ENCODE peak calls at places on chromosome 22, in seven cellular contexts. L, Z, Q, U, G, X and D are unnamed samples.

GRCh38 chr22:37485714-37486223 is 415 bp downstream of the MFNG start:
- DNase-seq in L (no peak), Z (no peak), Q (no peak), U (no peak), G (peak), X (no peak), D (no peak)

GRCh38 chr22:43848366-43849171 is 13.7 kb downstream of the SULT4A1 start:
- DNase-seq in L (peak), Z (no peak), Q (no peak), U (peak), G (peak), X (no peak), D (peak)

GRCh38 chr22:30190619-30191018 is 55.9 kb downstream of the LIF start:
- DNase-seq in L (no peak), Z (no peak), Q (no peak), U (no peak), G (no peak), X (no peak), D (no peak)

GRCh38 chr22:47151490-47151889 is 389.0 kb downstream of the TBC1D22A start:
- DNase-seq in L (peak), Z (no peak), Q (peak), U (peak), G (no peak), X (no peak), D (peak)

GRCh38 chr22:50189849-50190181 is 4.1 kb downstream of the TRABD start:
- DNase-seq in L (no peak), Z (no peak), Q (no peak), U (no peak), G (peak), X (peak), D (peak)

GRCh38 chr22:43085658-43086606 is 3.3 kb downstream of the TTLL1 start:
- DNase-seq in L (no peak), Z (no peak), Q (no peak), U (no peak), G (no peak), X (peak), D (no peak)

GRCh38 chr22:39214383-39215069 is 30.3 kb downstream of the PDGFB start:
- DNase-seq in L (peak), Z (peak), Q (peak), U (peak), G (peak), X (no peak), D (no peak)

GRCh38 chr22:26785942-26786341 is 128.6 kb downstream of the MIAT start:
- DNase-seq in L (no peak), Z (no peak), Q (no peak), U (no peak), G (no peak), X (no peak), D (no peak)

GRCh38 chr22:50627914-50628542 is at the start of gene ARSA:
- DNase-seq in L (peak), Z (peak), Q (peak), U (peak), G (peak), X (peak), D (peak)

GRCh38 chr22:46259374-46259773 is 3.8 kb downstream of the PKDREJ start:
- DNase-seq in L (no peak), Z (no peak), Q (no peak), U (no peak), G (no peak), X (no peak), D (no peak)

GRCh38 chr22:31300896-31301295 is 8.6 kb upstream of the PIK3IP1 start:
- DNase-seq in L (no peak), Z (no peak), Q (no peak), U (no peak), G (no peak), X (no peak), D (no peak)

GRCh38 chr22:20588843-20589581 is 81.6 kb downstream of the MED15 start:
- DNase-seq in L (no peak), Z (no peak), Q (no peak), U (no peak), G (no peak), X (no peak), D (no peak)

GRCh38 chr22:50530280-50530856 is 556 bp upstream of the TYMP start:
- DNase-seq in L (peak), Z (no peak), Q (peak), U (peak), G (peak), X (peak), D (peak)

GRCh38 chr22:24001314-24001713 is 3.9 kb downstream of the GSTT4 start:
- DNase-seq in L (no peak), Z (no peak), Q (no peak), U (no peak), G (no peak), X (no peak), D (no peak)

GRCh38 chr22:45867118-45867905 is 109.7 kb downstream of the WNT7B start:
- DNase-seq in L (no peak), Z (no peak), Q (peak), U (peak), G (peak), X (no peak), D (peak)

GRCh38 chr22:21803859-21804258 is 63.6 kb downstream of the MAPK1 start:
- DNase-seq in L (no peak), Z (no peak), Q (no peak), U (no peak), G (no peak), X (no peak), D (no peak)

GRCh38 chr22:31533391-31533790 is 37.1 kb downstream of the SFI1 start:
- DNase-seq in L (no peak), Z (no peak), Q (no peak), U (no peak), G (no peak), X (no peak), D (no peak)

GRCh38 chr22:49724893-49725489 is 102.7 kb downstream of the BRD1 start:
- DNase-seq in L (peak), Z (peak), Q (peak), U (peak), G (peak), X (peak), D (peak)

GRCh38 chr22:32607086-32607485 is 132.5 kb downstream of the FBXO7 start:
- DNase-seq in L (no peak), Z (no peak), Q (no peak), U (no peak), G (peak), X (no peak), D (no peak)

GRCh38 chr22:44839721-44840120 is 87.3 kb downstream of the ARHGAP8 start:
- DNase-seq in L (no peak), Z (no peak), Q (no peak), U (no peak), G (no peak), X (no peak), D (no peak)

GRCh38 chr22:40721266-40721665 is 42.0 kb downstream of the MCHR1 start:
- DNase-seq in L (peak), Z (no peak), Q (peak), U (no peak), G (no peak), X (no peak), D (peak)

GRCh38 chr22:50184004-50184461 is 1.7 kb upstream of the TRABD start:
- DNase-seq in L (peak), Z (no peak), Q (peak), U (peak), G (peak), X (peak), D (peak)

GRCh38 chr22:41362615-41363014 is 19.1 kb upstream of the TEF start:
- DNase-seq in L (no peak), Z (no peak), Q (no peak), U (no peak), G (no peak), X (no peak), D (no peak)

GRCh38 chr22:21026783-21027692 is 5.3 kb downstream of the SLC7A4 start:
- DNase-seq in L (peak), Z (no peak), Q (peak), U (peak), G (no peak), X (no peak), D (peak)

GRCh38 chr22:37624017-37624365 is 15.4 kb downstream of the GGA1 start:
- DNase-seq in L (no peak), Z (no peak), Q (no peak), U (no peak), G (no peak), X (peak), D (no peak)

GRCh38 chr22:46239261-46240048 is 10.6 kb downstream of the CDPF1 start:
- DNase-seq in L (no peak), Z (no peak), Q (no peak), U (no peak), G (peak), X (no peak), D (no peak)

GRCh38 chr22:26229910-26230309 is 60.6 kb downstream of the SEZ6L start:
- DNase-seq in L (no peak), Z (no peak), Q (no peak), U (no peak), G (no peak), X (no peak), D (no peak)

GRCh38 chr22:46876357-46876934 is 114.0 kb downstream of the TBC1D22A start:
- DNase-seq in L (no peak), Z (no peak), Q (no peak), U (no peak), G (no peak), X (no peak), D (no peak)

GRCh38 chr22:45010532-45010900 is 711 bp upstream of the PHF21B start:
- DNase-seq in L (no peak), Z (no peak), Q (no peak), U (no peak), G (no peak), X (no peak), D (no peak)

GRCh38 chr22:20130319-20130718 is 1.3 kb upstream of the ZDHHC8 start:
- DNase-seq in L (no peak), Z (no peak), Q (no peak), U (no peak), G (no peak), X (no peak), D (no peak)

GRCh38 chr22:38657248-38657909 is 941 bp downstream of the CBY1 start:
- DNase-seq in L (peak), Z (peak), Q (peak), U (peak), G (peak), X (peak), D (peak)

GRCh38 chr22:17974703-17975372 is 49.5 kb downstream of the MICAL3 start:
- DNase-seq in L (no peak), Z (no peak), Q (no peak), U (no peak), G (no peak), X (no peak), D (no peak)

GRCh38 chr22:24761888-24762675 is 12.4 kb downstream of the PIWIL3 start:
- DNase-seq in L (no peak), Z (no peak), Q (no peak), U (peak), G (no peak), X (no peak), D (no peak)

GRCh38 chr22:31603081-31603525 is 58.9 kb downstream of the PISD start:
- DNase-seq in L (no peak), Z (no peak), Q (no peak), U (no peak), G (no peak), X (no peak), D (no peak)

GRCh38 chr22:46262449-46263207 is 515 bp downstream of the PKDREJ start:
- DNase-seq in L (peak), Z (no peak), Q (no peak), U (peak), G (peak), X (peak), D (peak)